ENCODE peak calls at places on chromosome 2, in five cellular contexts. V is fibroblast of the aortic adventitia; T is stimulated activated CD8-positive, alpha-beta memory T cell treated with anti-CD3 and anti-CD28 coated beads, Interleukin-15, amount 100 ng/mL, for 24 hours; L is HTR-8/SVneo; K is activated CD4-positive, CD25-positive, alpha-beta regulatory T cell. C is an unnamed sample.

GRCh38 chr2:47486858-47487497 is 84.0 kb downstream of the MSH2 start:
- DNase-seq in V (no peak), T (no peak), L (no peak), K (no peak), C (peak)

GRCh38 chr2:85327757-85328617 is at the start of gene TGOLN2:
- DNase-seq in V (peak), T (peak), L (peak), K (peak), C (peak)

GRCh38 chr2:160667811-160668210 is 174.2 kb upstream of the RBMS1 start:
- DNase-seq in V (no peak), T (no peak), L (no peak), K (no peak), C (no peak)

GRCh38 chr2:197661626-197662025 is 13.8 kb downstream of the RFTN2 start:
- DNase-seq in V (no peak), T (no peak), L (no peak), K (no peak), C (no peak)

GRCh38 chr2:109304731-109305470 is 175.9 kb downstream of the SH3RF3 start:
- DNase-seq in V (no peak), T (no peak), L (no peak), K (no peak), C (no peak)

GRCh38 chr2:240455719-240456606 is 20.5 kb downstream of the GPC1 start:
- DNase-seq in V (no peak), T (no peak), L (no peak), K (no peak), C (no peak)

GRCh38 chr2:10526281-10526680 is 78.2 kb upstream of the ODC1 start:
- DNase-seq in V (no peak), T (no peak), L (no peak), K (no peak), C (no peak)

GRCh38 chr2:31219131-31219969 is 2.0 kb upstream of the CAPN14 start:
- DNase-seq in V (no peak), T (no peak), L (no peak), K (no peak), C (no peak)

GRCh38 chr2:66481100-66481549 is 46.2 kb downstream of the MEIS1 start:
- DNase-seq in V (peak), T (no peak), L (peak), K (no peak), C (peak)

GRCh38 chr2:70095833-70096670 is 8.8 kb downstream of the PCBP1 start:
- DNase-seq in V (no peak), T (no peak), L (no peak), K (no peak), C (no peak)

C was measured in WERI-Rb-1.